ENCODE peak calls at places on chromosome 11, in four cellular contexts. O, K, M and I are unnamed samples.

GRCh38 chr11:131356201-131356600 is 14.2 kb upstream of the NTM start:
- DNase-seq in O (no peak), M (no peak), K (no peak), I (no peak)

GRCh38 chr11:17762309-17762974 is 27.9 kb downstream of the KCNC1 start:
- DNase-seq in M (no peak), O (no peak), K (no peak), I (no peak)

GRCh38 chr11:95095858-95096587 is 6.4 kb downstream of the ENDOD1 start:
- DNase-seq in O (no peak), M (no peak), K (no peak), I (no peak)

GRCh38 chr11:32221476-32222032 is 130.7 kb downstream of the RCN1 start:
- DNase-seq in O (no peak), M (no peak), K (no peak), I (no peak)

GRCh38 chr11:27973851-27974536 is 134.0 kb downstream of the KIF18A start:
- DNase-seq in M (no peak), O (no peak), K (no peak), I (no peak)

GRCh38 chr11:119489087-119489486 is 66.1 kb upstream of the THY1 start:
- DNase-seq in M (no peak), K (peak; percentile 10), O (no peak), I (no peak)

GRCh38 chr11:134573857-134574256 is 161.8 kb upstream of the B3GAT1 start:
- DNase-seq in O (no peak), M (no peak), K (peak; percentile 41), I (no peak)

GRCh38 chr11:18310800-18311340 is 11.1 kb downstream of the HPS5 start:
- DNase-seq in O (no peak), M (no peak), K (no peak), I (no peak)

GRCh38 chr11:77207618-77208313 is 79.7 kb downstream of the MYO7A start:
- DNase-seq in M (peak; percentile 7), O (no peak), K (no peak), I (no peak)

GRCh38 chr11:43989162-43989961 is 46.9 kb downstream of the C11orf96 start:
- DNase-seq in K (no peak), M (peak; percentile 70), O (peak; percentile 39), I (no peak)

GRCh38 chr11:83046626-83047172 is 25.0 kb downstream of the RAB30 start:
- DNase-seq in K (no peak), M (no peak), O (no peak), I (no peak)

GRCh38 chr11:64854534-64855502 is 10.4 kb upstream of the CDC42BPG start:
- DNase-seq in O (peak; percentile 56), M (no peak), K (no peak), I (peak; percentile 82)

GRCh38 chr11:57251037-57251436 is 14.0 kb upstream of the APLNR start:
- DNase-seq in K (no peak), M (no peak), O (no peak), I (no peak)

GRCh38 chr11:19060629-19061028 is at the start of gene MRGPRX2:
- DNase-seq in K (no peak), O (no peak), M (no peak), I (no peak)

GRCh38 chr11:93073508-93074280 is 104.2 kb downstream of the MTNR1B start:
- DNase-seq in M (no peak), O (no peak), K (no peak), I (no peak)

GRCh38 chr11:93072236-93072635 is 102.8 kb downstream of the MTNR1B start:
- DNase-seq in M (no peak), O (no peak), K (no peak), I (no peak)

GRCh38 chr11:93073026-93073425 is 103.6 kb downstream of the MTNR1B start:
- DNase-seq in O (no peak), K (peak; percentile 52), M (no peak), I (no peak)

GRCh38 chr11:93063101-93063500 is 93.7 kb downstream of the MTNR1B start:
- DNase-seq in O (no peak), K (no peak), M (no peak), I (no peak)

GRCh38 chr11:93067881-93068390 is 98.5 kb downstream of the MTNR1B start:
- DNase-seq in K (no peak), O (no peak), M (no peak), I (no peak)
- TF ChIP-seq EP300 in K (no peak), O (no peak), M (no peak), I (no peak)

GRCh38 chr11:41392591-41392990 is 66.9 kb downstream of the LRRC4C start:
- DNase-seq in K (no peak), O (no peak), M (no peak), I (no peak)
- H3K27ac ChIP-seq in K (no peak overlapping the region), O (no peak overlapping the region), M (no peak overlapping the region), I (no peak overlapping the region)

GRCh38 chr11:70116386-70117077 is 38.4 kb downstream of the ANO1 start:
- DNase-seq in M (no peak), O (no peak), K (no peak), I (peak; percentile 78)
- TF ChIP-seq EP300 in M (no peak), O (no peak), K (no peak), I (no peak)

DNA sequence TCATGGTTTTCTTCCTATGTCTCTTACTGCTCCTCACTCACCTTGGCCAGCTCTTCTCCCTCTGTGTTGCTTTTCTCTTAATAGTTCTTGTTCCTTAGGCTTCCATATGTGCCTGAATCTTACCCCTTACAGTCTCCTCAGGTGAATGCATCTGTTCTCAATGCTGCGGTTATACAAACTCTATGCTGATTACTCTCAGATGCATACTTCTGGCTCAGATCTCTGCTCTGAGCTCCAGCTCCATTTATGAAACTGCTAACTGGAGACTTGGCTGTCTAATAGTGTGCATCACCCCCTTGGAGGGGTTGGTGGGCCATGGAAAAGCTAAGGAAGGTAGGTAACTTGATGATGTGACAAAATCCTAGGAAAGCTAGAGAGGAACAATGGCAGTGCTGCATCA is 422.5 kb downstream of the TMEM135 start:
- DNase-seq in M (no peak), O (no peak), K (no peak), I (no peak)
- H3K27ac ChIP-seq in M (no peak overlapping the region), O (no peak overlapping the region), K (no peak overlapping the region), I (no peak overlapping the region)

GRCh38 chr11:102341844-102342318 is 5.1 kb upstream of the BIRC2 start:
- DNase-seq in K (peak; percentile 75), O (peak; percentile 56), M (peak; percentile 60), I (peak; percentile 77)
- TF ChIP-seq EP300 in K (no peak), O (no peak), M (no peak), I (no peak)

GRCh38 chr11:15657264-15657663 is 542.5 kb downstream of the INSC start:
- DNase-seq in K (no peak), M (no peak), O (no peak), I (no peak)

GRCh38 chr11:15654397-15654915 is 539.7 kb downstream of the INSC start:
- DNase-seq in M (no peak), O (no peak), K (no peak), I (no peak)

GRCh38 chr11:15651782-15652181 is 537.1 kb downstream of the INSC start:
- DNase-seq in O (peak; percentile 27), M (no peak), K (peak; percentile 46), I (no peak)

GRCh38 chr11:15653191-15653590 is 538.5 kb downstream of the INSC start:
- DNase-seq in O (no peak), K (no peak), M (no peak), I (no peak)

DNA sequence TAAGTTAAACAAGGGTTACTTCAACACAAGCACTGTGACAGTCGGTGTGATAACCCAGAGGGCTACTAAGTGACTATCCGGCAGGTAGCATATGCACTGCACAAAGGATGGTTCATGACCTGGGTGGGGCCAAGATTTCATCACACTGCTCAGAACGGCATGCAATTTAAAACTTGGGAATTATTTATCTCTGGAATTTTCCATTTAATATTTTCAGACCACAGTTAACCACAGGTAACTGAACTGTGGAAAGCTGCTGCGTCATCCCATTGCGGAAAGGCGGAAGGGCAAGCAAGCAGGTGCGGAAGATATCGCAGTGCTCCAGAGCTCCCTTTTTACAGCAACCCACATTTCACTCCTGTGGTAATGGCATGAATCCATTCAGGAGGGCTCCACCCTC is 540.8 kb downstream of the INSC start:
- DNase-seq in K (no peak), O (no peak), M (no peak), I (no peak)
- H3K27ac ChIP-seq in K (no peak overlapping the region), O (no peak overlapping the region), M (no peak overlapping the region), I (no peak overlapping the region)

GRCh38 chr11:33944345-33944692 is 52.4 kb upstream of the LMO2 start:
- DNase-seq in O (no peak), M (no peak), K (no peak), I (no peak)

GRCh38 chr11:33944693-33945424 is 53.0 kb upstream of the LMO2 start:
- DNase-seq in O (no peak), K (no peak), M (no peak), I (no peak)

GRCh38 chr11:33945481-33946268 is 53.8 kb upstream of the LMO2 start:
- DNase-seq in K (no peak), O (no peak), M (no peak), I (no peak)

GRCh38 chr11:33942954-33943353 is 51.1 kb upstream of the LMO2 start:
- DNase-seq in K (no peak), M (no peak), O (no peak), I (no peak)

GRCh38 chr11:33941637-33942160 is 49.8 kb upstream of the LMO2 start:
- DNase-seq in M (peak; percentile 56), K (no peak), O (no peak), I (no peak)
- TF ChIP-seq EP300 in M (no peak), K (no peak), O (no peak), I (no peak)

DNA sequence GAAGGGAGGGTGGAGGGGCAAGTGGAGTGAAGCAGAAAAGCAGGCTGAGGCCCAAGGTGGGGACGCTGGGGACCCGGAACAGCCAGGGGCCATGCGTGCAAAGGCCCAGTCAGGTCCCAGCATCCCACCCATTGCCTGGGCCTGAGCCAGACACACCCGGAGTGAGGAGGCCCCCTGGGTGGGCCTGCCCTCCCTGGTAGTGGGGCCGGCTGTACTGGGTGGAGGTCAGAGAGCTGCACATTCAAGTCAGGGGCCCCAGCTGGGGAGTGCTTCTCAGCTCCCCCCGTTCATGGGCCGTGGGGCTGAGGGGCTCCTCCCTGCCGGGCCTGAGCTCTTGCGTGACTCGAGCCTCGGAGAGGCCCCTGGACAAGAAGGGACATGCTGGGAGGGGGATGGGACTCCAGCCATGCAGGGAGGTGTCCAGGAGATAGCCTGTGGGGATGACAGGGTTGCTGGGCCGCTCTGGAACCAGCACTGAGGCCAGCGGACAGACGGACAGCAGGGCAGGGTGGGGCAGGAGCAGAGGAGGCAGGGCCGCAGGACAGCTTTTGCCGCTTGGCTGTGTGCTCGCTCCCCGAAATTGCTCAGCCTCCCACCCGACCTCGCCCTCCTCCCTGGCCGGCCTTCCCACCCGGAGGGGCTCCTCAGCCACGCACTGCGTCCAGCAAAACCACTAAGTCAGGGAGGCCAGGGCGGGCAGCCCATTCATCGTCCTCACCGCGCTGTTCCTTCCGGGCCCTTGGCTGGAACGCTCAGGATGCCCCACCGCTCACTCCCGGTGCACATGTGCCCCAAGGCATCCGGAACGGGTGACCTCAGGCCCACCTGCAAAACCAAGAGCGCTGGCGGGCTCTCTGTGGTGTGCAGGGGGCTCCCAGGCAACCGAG is 7.9 kb downstream of the TNNT3 start:
- DNase-seq in K (no peak), M (peak; percentile 42), O (no peak), I (no peak)
- H3K27ac ChIP-seq in K (no peak overlapping the region), M (no peak overlapping the region), O (no peak overlapping the region), I (no peak overlapping the region)